ENCODE peak calls at places on chromosome 2, in five cellular contexts. H, F, Q, I and T are unnamed samples.

GRCh38 chr2:37871453-37872191 is 53.5 kb upstream of the RMDN2 start:
- DNase-seq in H (peak), F (no peak), Q (no peak), I (no peak), T (no peak)

GRCh38 chr2:226773291-226773690 is 26.3 kb downstream of the IRS1 start:
- DNase-seq in H (no peak), F (no peak), Q (no peak), I (no peak), T (no peak)

GRCh38 chr2:240392948-240393830 is 42.3 kb upstream of the GPC1 start:
- DNase-seq in H (no peak), F (peak), Q (no peak), I (peak), T (no peak)

GRCh38 chr2:31287681-31288080 is 53.7 kb downstream of the EHD3 start:
- DNase-seq in H (no peak), F (no peak), Q (no peak), I (no peak), T (no peak)

GRCh38 chr2:145088733-145089132 is 568.8 kb upstream of the ZEB2 start:
- DNase-seq in H (peak), F (no peak), Q (no peak), I (no peak), T (no peak)

GRCh38 chr2:12076810-12077209 is 330.4 kb downstream of the LPIN1 start:
- DNase-seq in H (peak), F (no peak), Q (no peak), I (no peak), T (no peak)

GRCh38 chr2:161088658-161089350 is 71.4 kb upstream of the TANK start:
- DNase-seq in H (no peak), F (no peak), Q (no peak), I (no peak), T (no peak)

GRCh38 chr2:47815764-47816163 is 32.8 kb downstream of the MSH6 start:
- DNase-seq in H (no peak), F (no peak), Q (no peak), I (no peak), T (no peak)

GRCh38 chr2:88211005-88211808 is 41.1 kb downstream of the THNSL2 start:
- DNase-seq in H (no peak), F (no peak), Q (no peak), I (no peak), T (no peak)

GRCh38 chr2:42964444-42965081 is 172.2 kb upstream of the HAAO start:
- DNase-seq in H (peak), F (peak), Q (no peak), I (peak), T (peak)

GRCh38 chr2:120654383-120655134 is 81.1 kb upstream of the GLI2 start:
- DNase-seq in H (no peak), F (no peak), Q (no peak), I (no peak), T (peak)

GRCh38 chr2:47086054-47086471 is 69.0 kb downstream of the STPG4 start:
- DNase-seq in H (no peak), F (no peak), Q (no peak), I (peak), T (no peak)

GRCh38 chr2:227447606-227448005 is 24.4 kb upstream of the AGFG1 start:
- DNase-seq in H (peak), F (no peak), Q (no peak), I (no peak), T (no peak)

GRCh38 chr2:159904127-159904564 is 106.1 kb upstream of the CD302 start:
- DNase-seq in H (no peak), F (peak), Q (peak), I (peak), T (no peak)

GRCh38 chr2:224780814-224781213 is 64.6 kb upstream of the CCDC195 start:
- DNase-seq in H (no peak), F (no peak), Q (no peak), I (no peak), T (no peak)

GRCh38 chr2:221350621-221351020 is 221.5 kb downstream of the EPHA4 start:
- DNase-seq in H (peak), F (no peak), Q (no peak), I (no peak), T (no peak)

GRCh38 chr2:204511021-204511420 is 34.3 kb upstream of the PARD3B start:
- DNase-seq in H (no peak), F (no peak), Q (no peak), I (no peak), T (no peak)

GRCh38 chr2:192201116-192201515 is 6.4 kb upstream of the TMEFF2 start:
- DNase-seq in H (no peak), F (no peak), Q (no peak), I (no peak), T (no peak)

GRCh38 chr2:101516833-101517690 is 42.1 kb upstream of the RFX8 start:
- DNase-seq in H (peak), F (no peak), Q (peak), I (no peak), T (no peak)

GRCh38 chr2:153568105-153568504 is 89.5 kb upstream of the RPRM start:
- DNase-seq in H (no peak), F (no peak), Q (no peak), I (no peak), T (no peak)

GRCh38 chr2:63340443-63340842 is 247.8 kb downstream of the WDPCP start:
- DNase-seq in H (no peak), F (no peak), Q (no peak), I (no peak), T (no peak)

GRCh38 chr2:46798998-46799698 is 116.5 kb downstream of the MCFD2 start:
- DNase-seq in H (no peak), F (no peak), Q (no peak), I (no peak), T (no peak)

GRCh38 chr2:25543939-25544338 is 129.4 kb downstream of the DTNB start:
- DNase-seq in H (no peak), F (no peak), Q (no peak), I (no peak), T (no peak)

GRCh38 chr2:39401319-39401718 is 35.8 kb downstream of the MAP4K3 start:
- DNase-seq in H (no peak), F (no peak), Q (no peak), I (no peak), T (no peak)

GRCh38 chr2:41701231-41701630 is 346.6 kb upstream of the PKDCC start:
- DNase-seq in H (no peak), F (no peak), Q (no peak), I (no peak), T (no peak)

GRCh38 chr2:158740591-158740990 is 54.5 kb upstream of the DAPL1 start:
- DNase-seq in H (peak), F (no peak), Q (no peak), I (no peak), T (no peak)

GRCh38 chr2:197286805-197287595 is 23.6 kb downstream of the ANKRD44 start:
- DNase-seq in H (peak), F (no peak), Q (peak), I (no peak), T (peak)
- H3K27ac ChIP-seq in H (peak), F (no peak), Q (peak), I (peak), T (peak)

GRCh38 chr2:112757265-112757664 is 7.1 kb downstream of the CKAP2L start:
- DNase-seq in H (no peak), F (no peak), Q (no peak), I (no peak), T (no peak)
- H3K27ac ChIP-seq in H (no peak), F (no peak), Q (no peak), I (peak), T (no peak)

GRCh38 chr2:99898649-99899048 is 243.7 kb downstream of the AFF3 start:
- DNase-seq in H (no peak), F (no peak), Q (no peak), I (no peak), T (no peak)

GRCh38 chr2:99905025-99905424 is 237.4 kb downstream of the AFF3 start:
- DNase-seq in H (no peak), F (no peak), Q (no peak), I (no peak), T (no peak)

GRCh38 chr2:99900589-99900988 is 241.8 kb downstream of the AFF3 start:
- DNase-seq in H (no peak), F (no peak), Q (no peak), I (no peak), T (no peak)

GRCh38 chr2:99899058-99899855 is 243.1 kb downstream of the AFF3 start:
- DNase-seq in H (no peak), F (no peak), Q (no peak), I (no peak), T (no peak)
- H3K27ac ChIP-seq in H (no peak), F (no peak), Q (no peak), I (no peak), T (no peak)

GRCh38 chr2:23556929-23557328 is 171.9 kb downstream of the KLHL29 start:
- DNase-seq in H (no peak), F (no peak), Q (no peak), I (no peak), T (no peak)
- H3K27ac ChIP-seq in H (no peak), F (no peak), Q (no peak), I (no peak), T (no peak)

GRCh38 chr2:130826419-130826818 is 10.3 kb upstream of the ARHGEF4 start:
- DNase-seq in H (no peak), F (no peak), Q (no peak), I (peak), T (no peak)
- H3K27ac ChIP-seq in H (no peak), F (no peak), Q (no peak), I (no peak), T (peak)

GRCh38 chr2:237160271-237160934 is 74.7 kb downstream of the COPS8 start:
- DNase-seq in H (no peak), F (no peak), Q (no peak), I (no peak), T (no peak)
- H3K27ac ChIP-seq in H (no peak), F (no peak), Q (no peak), I (no peak), T (no peak)